ENCODE peak calls at places on chromosomes 11 and 22, in six cellular contexts. M is sigmoid colon; Q is HuH-7; P is psoas muscle; T is CD8-positive, alpha-beta memory T cell; K is progenitor cell of endocrine pancreas. W is an unnamed sample.

GRCh38 chr11:75760710-75761493 is 7.7 kb upstream of the DGAT2 start:
- DNase-seq in M (no peak), Q (no peak), P (no peak), T (no peak), K (no peak), W (no peak)

GRCh38 chr22:17233348-17234043 is 14.3 kb upstream of the ADA2 start:
- DNase-seq in M (no peak), Q (no peak), P (no peak), T (no peak), K (no peak), W (no peak)

GRCh38 chr11:14906614-14907392 is 14.8 kb upstream of the CYP2R1 start:
- DNase-seq in M (no peak), Q (no peak), P (no peak), T (no peak), K (no peak), W (no peak)

GRCh38 chr11:35166369-35167360 is 27.7 kb downstream of the CD44 start:
- DNase-seq in M (peak), Q (no peak), P (peak), T (peak), K (no peak), W (no peak)

GRCh38 chr11:19766206-19766605 is 53.6 kb downstream of the NAV2 start:
- DNase-seq in M (no peak), Q (no peak), P (no peak), T (no peak), K (no peak), W (no peak)

GRCh38 chr11:868394-868793 is 25.7 kb downstream of the TSPAN4 start:
- DNase-seq in M (no peak), Q (no peak), P (no peak), T (no peak), K (no peak), W (no peak)

GRCh38 chr22:43992331-43992821 is 31.7 kb upstream of the PARVB start:
- DNase-seq in M (peak), Q (no peak), P (no peak), T (no peak), K (no peak), W (no peak)

GRCh38 chr22:43182118-43182517 is 4.8 kb downstream of the TTLL12 start:
- DNase-seq in M (no peak), Q (no peak), P (no peak), T (no peak), K (no peak), W (no peak)

GRCh38 chr11:124935548-124936514 is at the start of gene HEPACAM:
- DNase-seq in M (no peak), Q (no peak), P (no peak), T (no peak), K (no peak), W (no peak)

GRCh38 chr11:120709808-120710207 is 198.3 kb downstream of the GRIK4 start:
- DNase-seq in M (no peak), Q (no peak), P (no peak), T (no peak), K (no peak), W (no peak)

GRCh38 chr11:15519124-15519791 is 404.5 kb downstream of the INSC start:
- DNase-seq in M (no peak), Q (no peak), P (no peak), T (no peak), K (no peak), W (no peak)

GRCh38 chr11:126370016-126370415 is 14.5 kb downstream of the ST3GAL4 start:
- DNase-seq in M (peak), Q (no peak), P (no peak), T (no peak), K (no peak), W (no peak)

GRCh38 chr11:117279711-117280376 is 11.3 kb upstream of the BACE1-AS start:
- DNase-seq in M (peak), Q (no peak), P (no peak), T (peak), K (no peak), W (no peak)

GRCh38 chr11:103897156-103897555 is 139.3 kb upstream of the DDI1 start:
- DNase-seq in M (no peak), Q (no peak), P (no peak), T (no peak), K (no peak), W (no peak)

GRCh38 chr11:88411265-88411664 is 73.7 kb upstream of the CTSC start:
- DNase-seq in M (no peak), Q (no peak), P (no peak), T (no peak), K (no peak), W (no peak)

GRCh38 chr11:113113801-113114451 is 152.7 kb downstream of the NCAM1 start:
- DNase-seq in M (no peak), Q (no peak), P (no peak), T (no peak), K (no peak), W (no peak)

GRCh38 chr11:114208371-114208770 is 87.8 kb upstream of the NNMT start:
- DNase-seq in M (no peak), Q (no peak), P (no peak), T (peak), K (no peak), W (peak)

GRCh38 chr11:65932558-65932919 is 12.7 kb upstream of the TSGA10IP start:
- DNase-seq in M (no peak), Q (no peak), P (no peak), T (no peak), K (no peak), W (no peak)

GRCh38 chr11:72856551-72857342 is 42.5 kb downstream of the ATG16L2 start:
- DNase-seq in M (no peak), Q (no peak), P (no peak), T (no peak), K (no peak), W (no peak)

GRCh38 chr11:121650520-121651266 is 197.9 kb upstream of the SORL1-AS1 start:
- DNase-seq in M (no peak), Q (no peak), P (no peak), T (no peak), K (no peak), W (no peak)

GRCh38 chr11:15969281-15969680 is 387.1 kb downstream of the SOX6 start:
- DNase-seq in M (peak), Q (peak), P (peak), T (no peak), K (no peak), W (no peak)

GRCh38 chr22:27170491-27170890 is 513.1 kb downstream of the MIAT start:
- DNase-seq in M (peak), Q (no peak), P (peak), T (no peak), K (no peak), W (no peak)

GRCh38 chr11:47437746-47438418 is 11.1 kb downstream of the RAPSN start:
- DNase-seq in M (peak), Q (peak), P (peak), T (no peak), K (no peak), W (no peak)

GRCh38 chr11:80371931-80372330 is 931.1 kb upstream of the TENM4 start:
- DNase-seq in M (no peak), Q (no peak), P (no peak), T (no peak), K (no peak), W (no peak)

GRCh38 chr11:71086687-71087258 is 165.6 kb downstream of the SHANK2 start:
- DNase-seq in M (no peak), Q (peak), P (no peak), T (no peak), K (peak), W (no peak)

GRCh38 chr22:40414838-40415505 is 44.6 kb downstream of the SGSM3 start:
- DNase-seq in M (no peak), Q (no peak), P (no peak), T (no peak), K (no peak), W (no peak)

GRCh38 chr11:99534812-99535211 is 514.1 kb downstream of the CNTN5 start:
- DNase-seq in M (no peak), Q (no peak), P (no peak), T (no peak), K (no peak), W (no peak)

GRCh38 chr11:111978028-111978771 is 41.1 kb downstream of the DIXDC1 start:
- DNase-seq in M (peak), Q (no peak), P (peak), T (no peak), K (no peak), W (no peak)

GRCh38 chr11:35223429-35223828 is 84.5 kb downstream of the CD44 start:
- DNase-seq in M (peak), Q (no peak), P (no peak), T (no peak), K (no peak), W (no peak)

GRCh38 chr11:95650271-95650670 is 139.3 kb downstream of the FAM76B start:
- DNase-seq in M (no peak), Q (no peak), P (no peak), T (no peak), K (no peak), W (no peak)

GRCh38 chr22:36881504-36882245 is 20.9 kb downstream of the NCF4 start:
- DNase-seq in M (no peak), Q (no peak), P (no peak), T (no peak), K (no peak), W (no peak)

GRCh38 chr11:68753300-68753699 is 2.0 kb upstream of the TESMIN start:
- DNase-seq in M (no peak), Q (no peak), P (no peak), T (no peak), K (no peak), W (no peak)